ENCODE peak calls at places on chromosomes 12 and 14, in six cellular contexts. B is body of pancreas; N is upper lobe of right lung; K is mucosa of descending colon; D is effector memory CD4-positive, alpha-beta T cell; I is IMR-90. F is an unnamed sample.

GRCh38 chr14:63342381-63342780 is 23.6 kb upstream of the GPHB5 start:
- DNase-seq in D (no peak), I (peak; percentile 2), B (no peak), K (no peak), N (no peak), F (no peak)

GRCh38 chr12:87870061-87870460 is 159.1 kb downstream of the C12orf50 start:
- DNase-seq in N (no peak), I (peak; percentile 51), B (no peak), K (no peak), D (no peak), F (no peak)

GRCh38 chr12:9796916-9797315 is 30.4 kb upstream of the KLRF1 start:
- DNase-seq in B (no peak), I (no peak), D (no peak), N (no peak), K (no peak), F (no peak)

GRCh38 chr14:93301821-93302447 is 30.9 kb downstream of the BTBD7 start:
- DNase-seq in I (no peak), K (no peak), N (no peak), D (no peak), B (peak; percentile 23), F (no peak)

GRCh38 chr12:44503329-44503728 is 372.8 kb downstream of the NELL2 start:
- DNase-seq in D (no peak), I (no peak), B (no peak), N (no peak), K (no peak), F (no peak)

GRCh38 chr12:96206957-96207356 is 12.8 kb downstream of the ELK3 start:
- DNase-seq in K (no peak), I (no peak), N (no peak), D (no peak), B (no peak), F (no peak)

GRCh38 chr14:101078105-101078891 is 174.8 kb upstream of the RTL1 start:
- DNase-seq in D (no peak), I (no peak), B (no peak), N (peak; percentile 30), K (no peak), F (no peak)

GRCh38 chr12:85765443-85765842 is 70.8 kb downstream of the RASSF9 start:
- DNase-seq in K (no peak), I (no peak), B (no peak), N (no peak), D (no peak), F (no peak)

GRCh38 chr12:31832740-31833540 is 104.1 kb upstream of the AMN1 start:
- DNase-seq in D (no peak), N (no peak), B (no peak), K (no peak), I (no peak), F (no peak)

GRCh38 chr14:94193776-94194175 is 19.7 kb downstream of the PPP4R4 start:
- DNase-seq in K (no peak), D (no peak), N (no peak), B (no peak), I (no peak), F (no peak)

GRCh38 chr12:575129-575502 is 88.1 kb downstream of the NINJ2 start:
- DNase-seq in B (no peak), D (no peak), N (no peak), K (no peak), I (no peak), F (no peak)

GRCh38 chr12:47397664-47398281 is 308.1 kb downstream of the RPAP3 start:
- DNase-seq in D (peak; percentile 20), I (peak; percentile 76), B (no peak), N (no peak), K (no peak), F (no peak)

GRCh38 chr14:28308727-28309126 is 457.9 kb upstream of the FOXG1 start:
- DNase-seq in K (no peak), I (no peak), B (no peak), D (no peak), N (no peak), F (no peak)

GRCh38 chr12:89684131-89684530 is 24.5 kb downstream of the ATP2B1 start:
- DNase-seq in D (no peak), K (no peak), N (no peak), B (no peak), I (no peak), F (no peak)

GRCh38 chr12:99020871-99021270 is 375.8 kb downstream of the APAF1 start:
- DNase-seq in N (no peak), D (no peak), B (no peak), I (no peak), K (no peak), F (no peak)

GRCh38 chr12:64526859-64527258 is 74.9 kb downstream of the TBK1 start:
- DNase-seq in N (no peak), B (no peak), D (no peak), K (no peak), I (no peak), F (no peak)

GRCh38 chr14:24858052-24858451 is 191.9 kb downstream of the STXBP6 start:
- DNase-seq in B (no peak), D (no peak), N (no peak), K (no peak), I (no peak), F (no peak)

GRCh38 chr14:94987409-94987808 is 169.9 kb downstream of the DICER1 start:
- DNase-seq in B (no peak), I (no peak), N (no peak), D (no peak), K (no peak), F (no peak)

GRCh38 chr12:46089414-46090162 is 99.2 kb upstream of the SCAF11 start:
- DNase-seq in B (no peak), I (no peak), N (no peak), D (no peak), K (no peak), F (no peak)

GRCh38 chr14:22691171-22691570 is 47.0 kb upstream of the OR6J1 start:
- DNase-seq in B (no peak), I (peak; percentile 72), N (no peak), D (no peak), K (no peak), F (no peak)

GRCh38 chr12:53048780-53049401 is 974 bp upstream of the TNS2 start:
- DNase-seq in I (peak; percentile 62), D (no peak), N (peak; percentile 85), B (peak; percentile 79), K (peak; percentile 72), F (no peak)

GRCh38 chr12:33349791-33350190 is 89.8 kb downstream of the SYT10 start:
- DNase-seq in K (no peak), I (no peak), N (no peak), B (no peak), D (no peak), F (no peak)

GRCh38 chr12:14955876-14956811 is 5.3 kb downstream of the ARHGDIB start:
- DNase-seq in D (no peak), K (no peak), I (no peak), N (no peak), B (no peak), F (peak; percentile 14)

GRCh38 chr14:99524091-99524661 is 43.0 kb downstream of the CCNK start:
- DNase-seq in K (peak; percentile 64), I (no peak), B (no peak), D (no peak), N (no peak), F (no peak)

GRCh38 chr14:99649219-99649618 is 4.3 kb downstream of the HHIPL1 start:
- DNase-seq in I (peak; percentile 62), N (no peak), B (no peak), K (no peak), D (no peak), F (no peak)

DNA sequence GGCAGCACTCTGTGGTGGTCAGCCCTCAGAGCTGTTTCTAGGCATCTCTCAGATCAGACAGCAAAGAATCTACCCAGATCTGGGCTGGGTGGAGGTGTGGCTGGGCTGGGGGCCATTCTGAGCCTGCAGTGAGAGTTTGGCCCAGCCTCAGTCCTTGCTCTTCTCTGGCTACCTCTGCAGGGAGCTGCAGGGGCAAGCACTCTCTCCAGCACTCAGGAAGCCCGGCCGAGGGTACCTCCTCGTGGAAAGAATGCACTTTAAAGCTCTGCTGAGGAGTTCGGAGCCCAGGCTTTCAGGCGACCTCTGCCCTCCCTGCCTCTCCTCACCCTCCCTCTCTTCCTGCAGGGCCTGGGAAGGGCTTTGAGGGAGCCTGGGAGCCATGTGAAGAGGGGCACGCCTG is 31.2 kb downstream of the IL31 start:
- DNase-seq in I (no peak), K (no peak), B (no peak), N (no peak), D (no peak), F (no peak)
- H3K36me3 ChIP-seq in I (peaks cover 52% of the 10 kb centered on the region), K (peaks cover 15% of the 10 kb centered on the region), B (peaks cover 19% of the 10 kb centered on the region), N (peaks cover 64% of the 10 kb centered on the region), D (peaks cover 42% of the 10 kb centered on the region), F (peaks cover 8% of the 10 kb centered on the region)

DNA sequence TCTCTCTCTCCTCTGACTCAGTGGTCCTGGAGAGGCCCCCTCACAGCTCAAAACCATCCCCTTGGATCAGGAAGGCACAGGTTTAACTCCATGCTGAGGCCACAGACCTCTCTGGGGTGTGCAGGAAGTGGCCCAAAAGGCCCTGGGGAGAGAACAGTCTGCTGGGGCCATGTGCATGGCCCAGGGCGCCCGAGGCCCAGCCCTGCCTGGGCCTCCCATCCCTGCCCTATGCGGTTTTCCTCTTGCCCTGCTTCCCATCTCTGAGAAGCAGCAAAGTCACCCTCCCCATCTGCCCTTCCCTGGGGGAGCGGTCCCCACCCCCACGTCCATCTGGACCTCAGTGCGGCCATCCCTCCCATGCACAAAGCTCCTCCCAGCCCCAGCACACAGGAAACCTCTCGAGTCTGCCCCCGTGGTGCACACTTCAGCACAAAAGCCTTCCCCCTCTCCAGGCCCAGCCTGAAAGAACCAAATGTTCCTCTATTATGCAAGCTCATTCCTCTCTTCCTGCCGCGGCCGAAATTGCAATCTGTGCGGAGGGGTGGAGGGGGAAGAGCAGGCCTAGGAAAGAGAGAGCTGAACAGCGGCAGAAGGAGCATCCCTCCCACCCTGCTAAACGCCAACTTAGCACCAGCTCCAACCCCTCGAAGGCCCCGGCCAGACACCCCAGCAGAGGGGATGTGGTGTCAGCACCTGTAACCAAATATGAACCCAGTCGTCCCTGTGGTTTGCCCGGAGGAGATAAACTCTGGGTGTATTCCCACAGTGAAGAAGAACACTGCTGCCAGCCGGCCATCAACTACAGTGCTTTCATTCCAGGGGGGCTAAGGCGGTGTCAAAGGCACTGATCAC is 108.5 kb downstream of the SCARB1 start:
- DNase-seq in B (peak; percentile 72), D (no peak), I (peak; percentile 67), N (peak; percentile 95), K (peak; percentile 84), F (peak; percentile 97)
- H3K4me3 ChIP-seq in B (no peak overlapping the region), D (no peak overlapping the region), I (no peak overlapping the region), N (no peak overlapping the region), K (no peak overlapping the region), F (peak overlapping the region; percentile 8)

GRCh38 chr14:90275820-90276219 is 19.5 kb downstream of the PSMC1 start:
- DNase-seq in B (no peak), N (no peak), K (no peak), D (no peak), I (no peak), F (no peak)
- H3K36me3 ChIP-seq in B (peaks cover 8% of the 10 kb centered on the region), N (peaks cover 66% of the 10 kb centered on the region), K (peaks cover 7% of the 10 kb centered on the region), D (peaks cover 43% of the 10 kb centered on the region), I (peaks cover 32% of the 10 kb centered on the region), F (peaks cover 36% of the 10 kb centered on the region)

GRCh38 chr12:119808441-119808840 is 68.7 kb downstream of the CIT start:
- DNase-seq in D (no peak), I (peak; percentile 32), N (no peak), K (no peak), B (no peak), F (no peak)

GRCh38 chr12:119803391-119803791 is 73.7 kb downstream of the CIT start:
- DNase-seq in D (no peak), B (no peak), I (peak; percentile 42), N (no peak), K (no peak), F (no peak)

GRCh38 chr12:119807380-119807779 is 69.7 kb downstream of the CIT start:
- DNase-seq in K (no peak), I (no peak), D (no peak), N (no peak), B (peak; percentile 12), F (no peak)

GRCh38 chr12:119804011-119804641 is 73.0 kb downstream of the CIT start:
- DNase-seq in I (peak; percentile 78), D (no peak), K (no peak), N (peak; percentile 69), B (peak; percentile 73), F (peak; percentile 78)

GRCh38 chr12:119809023-119809422 is 68.1 kb downstream of the CIT start:
- DNase-seq in N (no peak), K (no peak), B (no peak), D (no peak), I (no peak), F (no peak)
- H3K4me3 ChIP-seq in N (no peak overlapping the region), K (no peak overlapping the region), B (no peak overlapping the region), D (no peak overlapping the region), I (no peak overlapping the region), F (no peak overlapping the region)

F was measured in WERI-Rb-1.